ENCODE peak calls at places on chromosomes 4 and X, in seven cellular contexts. One of them, this sample, is unnamed.

GRCh38 chrX:37815366-37815765 is 32.0 kb downstream of the DYNLT3 start:
- DNase-seq in Calu3: no peak
- DNase-seq in NCI-H2081: no peak
- DNase-seq in DMS153: no peak
- DNase-seq in NCI-H187: no peak
- DNase-seq in GM13977: no peak
- DNase-seq in activated T-helper 9 cell treated with anti-CD3 and anti-CD28 coated beads, Interleukin-2, amount 50 U/mL, for 16 hours: no peak
- DNase-seq in this sample: no peak

GRCh38 chr4:69861756-69862155 is 1.8 kb upstream of the SULT1E1 start:
- DNase-seq in NCI-H187: no peak
- DNase-seq in NCI-H2081: no peak
- DNase-seq in GM13977: no peak
- DNase-seq in Calu3: no peak
- DNase-seq in DMS153: no peak
- DNase-seq in activated T-helper 9 cell treated with anti-CD3 and anti-CD28 coated beads, Interleukin-2, amount 50 U/mL, for 16 hours: no peak
- DNase-seq in this sample: no peak

GRCh38 chr4:157020882-157021281 is 49.3 kb upstream of the PDGFC start:
- DNase-seq in NCI-H2081: no peak
- DNase-seq in GM13977: no peak
- DNase-seq in NCI-H187: no peak
- DNase-seq in DMS153: no peak
- DNase-seq in Calu3: no peak
- DNase-seq in activated T-helper 9 cell treated with anti-CD3 and anti-CD28 coated beads, Interleukin-2, amount 50 U/mL, for 16 hours: no peak
- DNase-seq in this sample: no peak

GRCh38 chr4:154807042-154807630 is 26.1 kb downstream of the RBM46 start:
- DNase-seq in DMS153: no peak
- DNase-seq in activated T-helper 9 cell treated with anti-CD3 and anti-CD28 coated beads, Interleukin-2, amount 50 U/mL, for 16 hours: no peak
- DNase-seq in Calu3: no peak
- DNase-seq in GM13977: peak
- DNase-seq in NCI-H2081: peak
- DNase-seq in NCI-H187: no peak
- DNase-seq in this sample: peak

GRCh38 chrX:100995469-100995868 is 26.0 kb downstream of the ARL13A start:
- DNase-seq in activated T-helper 9 cell treated with anti-CD3 and anti-CD28 coated beads, Interleukin-2, amount 50 U/mL, for 16 hours: no peak
- DNase-seq in NCI-H187: no peak
- DNase-seq in Calu3: no peak
- DNase-seq in GM13977: no peak
- DNase-seq in NCI-H2081: no peak
- DNase-seq in DMS153: no peak
- DNase-seq in this sample: peak

GRCh38 chr4:129261584-129261983 is 165.6 kb downstream of the C4orf33 start:
- DNase-seq in activated T-helper 9 cell treated with anti-CD3 and anti-CD28 coated beads, Interleukin-2, amount 50 U/mL, for 16 hours: no peak
- DNase-seq in Calu3: no peak
- DNase-seq in NCI-H2081: no peak
- DNase-seq in GM13977: no peak
- DNase-seq in NCI-H187: no peak
- DNase-seq in DMS153: no peak
- DNase-seq in this sample: no peak

GRCh38 chr4:87103691-87104187 is 116.7 kb downstream of the KLHL8 start:
- DNase-seq in DMS153: no peak
- DNase-seq in GM13977: no peak
- DNase-seq in NCI-H187: no peak
- DNase-seq in activated T-helper 9 cell treated with anti-CD3 and anti-CD28 coated beads, Interleukin-2, amount 50 U/mL, for 16 hours: no peak
- DNase-seq in NCI-H2081: no peak
- DNase-seq in Calu3: peak
- DNase-seq in this sample: peak

GRCh38 chr4:84363256-84363655 is 135.8 kb downstream of the NKX6-1 start:
- DNase-seq in GM13977: no peak
- DNase-seq in DMS153: no peak
- DNase-seq in NCI-H2081: no peak
- DNase-seq in NCI-H187: no peak
- DNase-seq in activated T-helper 9 cell treated with anti-CD3 and anti-CD28 coated beads, Interleukin-2, amount 50 U/mL, for 16 hours: no peak
- DNase-seq in Calu3: no peak
- DNase-seq in this sample: no peak

GRCh38 chrX:78532363-78532762 is 126.8 kb downstream of the RTL3 start:
- DNase-seq in Calu3: no peak
- DNase-seq in GM13977: no peak
- DNase-seq in DMS153: no peak
- DNase-seq in NCI-H2081: no peak
- DNase-seq in NCI-H187: no peak
- DNase-seq in activated T-helper 9 cell treated with anti-CD3 and anti-CD28 coated beads, Interleukin-2, amount 50 U/mL, for 16 hours: no peak
- DNase-seq in this sample: no peak

GRCh38 chrX:14228611-14229010 is 198.9 kb upstream of the GEMIN8 start:
- DNase-seq in activated T-helper 9 cell treated with anti-CD3 and anti-CD28 coated beads, Interleukin-2, amount 50 U/mL, for 16 hours: no peak
- DNase-seq in NCI-H2081: no peak
- DNase-seq in DMS153: no peak
- DNase-seq in GM13977: no peak
- DNase-seq in Calu3: no peak
- DNase-seq in NCI-H187: no peak
- DNase-seq in this sample: no peak

GRCh38 chr4:155946486-155946885 is 7.2 kb downstream of the CTSO start:
- DNase-seq in Calu3: no peak
- DNase-seq in GM13977: no peak
- DNase-seq in NCI-H2081: no peak
- DNase-seq in DMS153: no peak
- DNase-seq in NCI-H187: no peak
- DNase-seq in activated T-helper 9 cell treated with anti-CD3 and anti-CD28 coated beads, Interleukin-2, amount 50 U/mL, for 16 hours: no peak
- DNase-seq in this sample: peak

GRCh38 chr4:19178835-19179234 is 1072.9 kb upstream of the SLIT2 start:
- DNase-seq in NCI-H2081: no peak
- DNase-seq in activated T-helper 9 cell treated with anti-CD3 and anti-CD28 coated beads, Interleukin-2, amount 50 U/mL, for 16 hours: no peak
- DNase-seq in Calu3: no peak
- DNase-seq in DMS153: no peak
- DNase-seq in GM13977: no peak
- DNase-seq in NCI-H187: no peak
- DNase-seq in this sample: no peak

GRCh38 chr4:112153222-112153791 is 8.1 kb downstream of the FAM241A start:
- DNase-seq in DMS153: no peak
- DNase-seq in NCI-H2081: no peak
- DNase-seq in GM13977: no peak
- DNase-seq in NCI-H187: no peak
- DNase-seq in Calu3: no peak
- DNase-seq in activated T-helper 9 cell treated with anti-CD3 and anti-CD28 coated beads, Interleukin-2, amount 50 U/mL, for 16 hours: no peak
- DNase-seq in this sample: no peak

GRCh38 chrX:10233696-10234095 is 76.9 kb downstream of the CLCN4 start:
- DNase-seq in GM13977: no peak
- DNase-seq in NCI-H2081: no peak
- DNase-seq in Calu3: no peak
- DNase-seq in DMS153: no peak
- DNase-seq in NCI-H187: no peak
- DNase-seq in activated T-helper 9 cell treated with anti-CD3 and anti-CD28 coated beads, Interleukin-2, amount 50 U/mL, for 16 hours: no peak
- DNase-seq in this sample: no peak

GRCh38 chr4:80730158-80730557 is 300.4 kb upstream of the BMP3 start:
- DNase-seq in activated T-helper 9 cell treated with anti-CD3 and anti-CD28 coated beads, Interleukin-2, amount 50 U/mL, for 16 hours: no peak
- DNase-seq in DMS153: no peak
- DNase-seq in GM13977: no peak
- DNase-seq in Calu3: no peak
- DNase-seq in NCI-H2081: no peak
- DNase-seq in NCI-H187: no peak
- DNase-seq in this sample: no peak

GRCh38 chrX:9144643-9145290 is 110.8 kb upstream of the FAM9B start:
- DNase-seq in NCI-H187: no peak
- DNase-seq in activated T-helper 9 cell treated with anti-CD3 and anti-CD28 coated beads, Interleukin-2, amount 50 U/mL, for 16 hours: no peak
- DNase-seq in Calu3: no peak
- DNase-seq in GM13977: no peak
- DNase-seq in DMS153: no peak
- DNase-seq in NCI-H2081: no peak
- DNase-seq in this sample: no peak

GRCh38 chr4:106809083-106809482 is 227.0 kb downstream of the DKK2 start:
- DNase-seq in NCI-H2081: peak
- DNase-seq in activated T-helper 9 cell treated with anti-CD3 and anti-CD28 coated beads, Interleukin-2, amount 50 U/mL, for 16 hours: no peak
- DNase-seq in NCI-H187: no peak
- DNase-seq in DMS153: peak
- DNase-seq in Calu3: peak
- DNase-seq in GM13977: no peak
- DNase-seq in this sample: peak

GRCh38 chr4:3417448-3417847 is 24.3 kb upstream of the HGFAC start:
- DNase-seq in DMS153: no peak
- DNase-seq in NCI-H187: no peak
- DNase-seq in NCI-H2081: no peak
- DNase-seq in activated T-helper 9 cell treated with anti-CD3 and anti-CD28 coated beads, Interleukin-2, amount 50 U/mL, for 16 hours: no peak
- DNase-seq in Calu3: no peak
- DNase-seq in GM13977: no peak
- DNase-seq in this sample: no peak

GRCh38 chrX:114774691-114775090 is 190.8 kb downstream of the HTR2C start:
- DNase-seq in activated T-helper 9 cell treated with anti-CD3 and anti-CD28 coated beads, Interleukin-2, amount 50 U/mL, for 16 hours: no peak
- DNase-seq in Calu3: peak
- DNase-seq in DMS153: no peak
- DNase-seq in GM13977: no peak
- DNase-seq in NCI-H187: no peak
- DNase-seq in NCI-H2081: no peak
- DNase-seq in this sample: no peak

GRCh38 chr4:139978692-139979091 is 175.3 kb downstream of the MAML3 start:
- DNase-seq in activated T-helper 9 cell treated with anti-CD3 and anti-CD28 coated beads, Interleukin-2, amount 50 U/mL, for 16 hours: no peak
- DNase-seq in DMS153: no peak
- DNase-seq in NCI-H187: no peak
- DNase-seq in NCI-H2081: no peak
- DNase-seq in Calu3: no peak
- DNase-seq in GM13977: peak
- DNase-seq in this sample: no peak

GRCh38 chr4:86174496-86174895 is 185.4 kb downstream of the MAPK10 start:
- DNase-seq in NCI-H2081: no peak
- DNase-seq in DMS153: no peak
- DNase-seq in activated T-helper 9 cell treated with anti-CD3 and anti-CD28 coated beads, Interleukin-2, amount 50 U/mL, for 16 hours: no peak
- DNase-seq in GM13977: no peak
- DNase-seq in NCI-H187: no peak
- DNase-seq in Calu3: no peak
- DNase-seq in this sample: no peak

This sample was measured in GM03348.